ENCODE peak calls at places on chromosomes 16 and 17, in nine cellular contexts. G is fibroblast of lung; L is psoas muscle; Q is PC-3; D is non-pigmented ciliary epithelial cell; R is effector memory CD4-positive, alpha-beta T cell; E is stimulated activated CD8-positive, alpha-beta memory T cell treated with anti-CD3 and anti-CD28 coated beads, Interleukin-7, amount 100 ng/mL, for 24 hours; Y is foreskin fibroblast; B is activated T-helper 1 cell treated with Interleukin-2 at 50 U/mL for 16 hours. I is an unnamed sample.

GRCh38 chr16:50207652-50208051 is 54.5 kb downstream of the TENT4B start:
- DNase-seq in L (no peak), G (peak), D (no peak), R (no peak), E (no peak), Y (peak), Q (peak), B (no peak), I (peak)

GRCh38 chr16:22977294-22977697 is 163.3 kb downstream of the HS3ST2 start:
- DNase-seq in Y (peak), R (no peak), E (no peak), L (no peak), G (no peak), Q (peak), B (no peak), D (no peak), I (no peak)

GRCh38 chr16:17467923-17468540 is 2.7 kb downstream of the XYLT1 start:
- DNase-seq in L (peak), Q (no peak), B (peak), Y (peak), G (peak), D (no peak), E (no peak), R (no peak), I (no peak)

GRCh38 chr16:81467072-81467471 is 22.5 kb downstream of the CMIP start:
- DNase-seq in E (no peak), R (no peak), Q (no peak), D (no peak), G (no peak), B (no peak), L (no peak), Y (no peak), I (no peak)

GRCh38 chr16:11994187-11995119 is 17.9 kb downstream of the SNX29 start:
- DNase-seq in L (peak), R (no peak), Y (peak), E (no peak), Q (no peak), G (no peak), B (no peak), D (no peak), I (peak)

GRCh38 chr16:80197790-80198201 is 343.0 kb upstream of the DYNLRB2 start:
- DNase-seq in D (peak), Q (peak), G (peak), L (no peak), E (no peak), Y (peak), R (no peak), B (no peak), I (peak)

GRCh38 chr16:23700093-23700492 is 12.9 kb downstream of the ERN2 start:
- DNase-seq in Q (no peak), Y (no peak), R (no peak), L (no peak), B (no peak), D (no peak), E (no peak), G (no peak), I (no peak)

GRCh38 chr16:70789231-70789926 is 11.6 kb downstream of the VAC14 start:
- DNase-seq in Q (no peak), Y (peak), G (no peak), B (no peak), L (peak), R (no peak), D (no peak), E (no peak), I (no peak)

GRCh38 chr17:12040478-12040877 is 19.8 kb downstream of the MAP2K4 start:
- DNase-seq in Q (peak), B (no peak), D (no peak), R (no peak), G (no peak), Y (peak), L (no peak), E (no peak), I (no peak)

GRCh38 chr17:49132699-49133364 is at the start of gene B4GALNT2:
- DNase-seq in R (no peak), E (no peak), Y (peak), L (no peak), B (no peak), Q (peak), G (peak), D (no peak), I (peak)

GRCh38 chr17:5413682-5414081 is 5.8 kb downstream of the NUP88 start:
- DNase-seq in R (no peak), B (no peak), L (no peak), E (no peak), Q (peak), Y (peak), G (peak), D (no peak), I (peak)

GRCh38 chr16:87897563-87898505 is 28.5 kb upstream of the SLC7A5 start:
- DNase-seq in R (peak), E (no peak), L (no peak), G (peak), Q (no peak), D (no peak), B (peak), Y (no peak), I (no peak)

GRCh38 chr17:17849863-17850373 is 13.1 kb upstream of the SREBF1 start:
- DNase-seq in B (peak), G (peak), L (peak), E (peak), R (peak), Y (peak), Q (peak), D (no peak), I (peak)

GRCh38 chr17:7882068-7882467 is 6.5 kb upstream of the CHD3 start:
- DNase-seq in B (no peak), E (no peak), Q (no peak), Y (peak), D (no peak), L (no peak), G (no peak), R (no peak), I (no peak)

GRCh38 chr16:51116353-51116752 is 34.7 kb downstream of the SALL1 start:
- DNase-seq in B (no peak), R (no peak), D (no peak), G (no peak), L (no peak), E (no peak), Q (no peak), Y (no peak), I (no peak)

GRCh38 chr16:85310868-85311585 is 198.8 kb upstream of the CIBAR2 start:
- DNase-seq in E (no peak), R (no peak), B (peak), D (no peak), L (no peak), G (no peak), Y (no peak), Q (no peak), I (no peak)

GRCh38 chr17:6683730-6684459 is 29.3 kb downstream of the SLC13A5 start:
- DNase-seq in D (no peak), G (no peak), Y (no peak), B (no peak), L (no peak), Q (no peak), R (no peak), E (no peak), I (no peak)

GRCh38 chr17:4492762-4493561 is 5.7 kb upstream of the SPNS2 start:
- DNase-seq in Q (peak), D (no peak), R (no peak), E (no peak), B (no peak), G (peak), Y (peak), L (no peak), I (peak)

GRCh38 chr16:30394603-30395154 is 541 bp upstream of the ZNF48 start:
- DNase-seq in L (no peak), B (no peak), E (no peak), D (no peak), G (peak), Q (no peak), Y (peak), R (no peak), I (peak)

GRCh38 chr17:15951368-15952047 is 6.6 kb downstream of the ADORA2B start:
- DNase-seq in D (no peak), R (no peak), Q (peak), G (no peak), L (no peak), B (no peak), Y (no peak), E (no peak), I (no peak)

GRCh38 chr17:45221081-45221996 is at the start of gene FMNL1:
- DNase-seq in R (peak), Q (peak), D (no peak), B (peak), Y (peak), E (no peak), L (peak), G (no peak), I (no peak)

GRCh38 chr16:56614549-56614991 is 6.2 kb downstream of the MT2A start:
- DNase-seq in Q (peak), B (no peak), D (no peak), E (no peak), R (no peak), G (peak), L (no peak), Y (peak), I (peak)

GRCh38 chr16:48963306-48963705 is 318.3 kb downstream of the CBLN1 start:
- DNase-seq in G (peak), R (no peak), B (no peak), Y (peak), D (no peak), L (no peak), Q (peak), E (no peak), I (peak)

GRCh38 chr16:21179983-21180365 is 21.5 kb downstream of the LDAF1 start:
- DNase-seq in B (no peak), G (no peak), E (no peak), D (no peak), Y (no peak), Q (no peak), R (no peak), L (no peak), I (no peak)

GRCh38 chr17:75650874-75651273 is 16.1 kb downstream of the RECQL5 start:
- DNase-seq in L (no peak), R (no peak), Q (no peak), B (no peak), Y (no peak), G (no peak), E (no peak), D (no peak), I (no peak)

GRCh38 chr17:2035549-2036490 is 5.9 kb downstream of the DPH1 start:
- DNase-seq in B (no peak), Q (no peak), G (no peak), R (no peak), D (no peak), E (no peak), Y (no peak), L (no peak), I (no peak)

GRCh38 chr16:85522842-85523601 is 90.1 kb upstream of the GSE1 start:
- DNase-seq in D (no peak), Q (no peak), Y (peak), G (peak), B (no peak), R (no peak), L (no peak), E (no peak), I (peak)

GRCh38 chr17:57086069-57086930 is 1.3 kb downstream of the AKAP1 start:
- DNase-seq in Y (peak), D (no peak), L (no peak), B (peak), Q (peak), E (no peak), G (peak), R (no peak), I (peak)

GRCh38 chr16:86806838-86807351 is 228.5 kb downstream of the FOXL1 start:
- DNase-seq in E (no peak), L (no peak), Q (no peak), G (peak), D (no peak), Y (peak), B (no peak), R (no peak), I (peak)

GRCh38 chr17:57662644-57663308 is 82.3 kb downstream of the CCDC182 start:
- DNase-seq in Y (peak), E (no peak), L (peak), B (no peak), R (peak), G (peak), Q (peak), D (peak), I (peak)

GRCh38 chr16:57846078-57846697 is 43.9 kb upstream of the KIFC3 start:
- DNase-seq in D (no peak), G (peak), E (no peak), R (no peak), B (no peak), Y (no peak), L (no peak), Q (no peak), I (no peak)

GRCh38 chr17:40060887-40061480 is 1.8 kb upstream of the THRA start:
- DNase-seq in L (no peak), B (no peak), Q (no peak), G (no peak), D (no peak), E (no peak), Y (no peak), R (no peak), I (no peak)

GRCh38 chr17:63774982-63775290 is 966 bp downstream of the DDX42 start:
- DNase-seq in L (no peak), Y (peak), G (peak), E (no peak), R (no peak), B (no peak), D (no peak), Q (peak), I (peak)

GRCh38 chr17:47316316-47316715 is 7.4 kb upstream of the EFCAB13 start:
- DNase-seq in Y (peak), R (no peak), L (no peak), G (peak), Q (peak), B (no peak), D (peak), E (no peak), I (peak)

GRCh38 chr17:55513885-55514590 is 2.8 kb upstream of the SMIM36 start:
- DNase-seq in B (peak), R (no peak), Q (peak), E (peak), D (no peak), G (peak), L (peak), Y (peak), I (peak)

I was measured in mesenchymal stem cell.